ENCODE peak calls at places on chromosomes 5 and 9, in eight cellular contexts. One of them, this sample, is unnamed.

GRCh38 chr5:116445311-116445710 is 129.3 kb downstream of the SEMA6A start:
- DNase-seq in activated CD8-positive, alpha-beta T cell treated with anti-CD3 and anti-CD28 coated beads for 36 hours: no peak
- DNase-seq in stimulated activated CD8-positive, alpha-beta memory T cell treated with anti-CD3 and anti-CD28 coated beads, Interleukin-15, amount 100 ng/mL, for 1 hour: no peak
- DNase-seq in iPS DF 6.9: no peak
- DNase-seq in cardiac fibroblast: no peak
- DNase-seq in NCI-H748 treated with DMSO at 0.1 percent for 48 hours: no peak
- DNase-seq in substantia nigra: no peak
- DNase-seq in A172: no peak
- DNase-seq in this sample: no peak

GRCh38 chr5:147403659-147404640 is 105.9 kb downstream of the DPYSL3 start:
- DNase-seq in activated CD8-positive, alpha-beta T cell treated with anti-CD3 and anti-CD28 coated beads for 36 hours: no peak
- DNase-seq in stimulated activated CD8-positive, alpha-beta memory T cell treated with anti-CD3 and anti-CD28 coated beads, Interleukin-15, amount 100 ng/mL, for 1 hour: no peak
- DNase-seq in iPS DF 6.9: no peak
- DNase-seq in cardiac fibroblast: peak
- DNase-seq in NCI-H748 treated with DMSO at 0.1 percent for 48 hours: no peak
- DNase-seq in substantia nigra: no peak
- DNase-seq in A172: peak
- DNase-seq in this sample: no peak

GRCh38 chr5:98975223-98975622 is 46.4 kb upstream of the CHD1 start:
- DNase-seq in activated CD8-positive, alpha-beta T cell treated with anti-CD3 and anti-CD28 coated beads for 36 hours: no peak
- DNase-seq in stimulated activated CD8-positive, alpha-beta memory T cell treated with anti-CD3 and anti-CD28 coated beads, Interleukin-15, amount 100 ng/mL, for 1 hour: no peak
- DNase-seq in iPS DF 6.9: no peak
- DNase-seq in cardiac fibroblast: no peak
- DNase-seq in NCI-H748 treated with DMSO at 0.1 percent for 48 hours: no peak
- DNase-seq in substantia nigra: no peak
- DNase-seq in A172: peak
- DNase-seq in this sample: no peak

GRCh38 chr5:144237851-144238250 is 67.2 kb downstream of the KCTD16 start:
- DNase-seq in activated CD8-positive, alpha-beta T cell treated with anti-CD3 and anti-CD28 coated beads for 36 hours: no peak
- DNase-seq in stimulated activated CD8-positive, alpha-beta memory T cell treated with anti-CD3 and anti-CD28 coated beads, Interleukin-15, amount 100 ng/mL, for 1 hour: no peak
- DNase-seq in iPS DF 6.9: no peak
- DNase-seq in cardiac fibroblast: no peak
- DNase-seq in NCI-H748 treated with DMSO at 0.1 percent for 48 hours: no peak
- DNase-seq in substantia nigra: no peak
- DNase-seq in A172: peak
- DNase-seq in this sample: no peak

GRCh38 chr5:89024082-89024481 is 141.1 kb upstream of the MEF2C start:
- DNase-seq in activated CD8-positive, alpha-beta T cell treated with anti-CD3 and anti-CD28 coated beads for 36 hours: no peak
- DNase-seq in stimulated activated CD8-positive, alpha-beta memory T cell treated with anti-CD3 and anti-CD28 coated beads, Interleukin-15, amount 100 ng/mL, for 1 hour: no peak
- DNase-seq in iPS DF 6.9: no peak
- DNase-seq in cardiac fibroblast: no peak
- DNase-seq in NCI-H748 treated with DMSO at 0.1 percent for 48 hours: no peak
- DNase-seq in substantia nigra: no peak
- DNase-seq in A172: no peak
- DNase-seq in this sample: no peak

GRCh38 chr5:135533346-135533745 is 2.4 kb downstream of the NEUROG1 start:
- DNase-seq in activated CD8-positive, alpha-beta T cell treated with anti-CD3 and anti-CD28 coated beads for 36 hours: no peak
- DNase-seq in stimulated activated CD8-positive, alpha-beta memory T cell treated with anti-CD3 and anti-CD28 coated beads, Interleukin-15, amount 100 ng/mL, for 1 hour: no peak
- DNase-seq in iPS DF 6.9: no peak
- DNase-seq in cardiac fibroblast: no peak
- DNase-seq in NCI-H748 treated with DMSO at 0.1 percent for 48 hours: no peak
- DNase-seq in substantia nigra: no peak
- DNase-seq in A172: no peak
- DNase-seq in this sample: no peak

GRCh38 chr5:16392718-16393117 is 72.9 kb downstream of the ZNF622 start:
- DNase-seq in activated CD8-positive, alpha-beta T cell treated with anti-CD3 and anti-CD28 coated beads for 36 hours: no peak
- DNase-seq in stimulated activated CD8-positive, alpha-beta memory T cell treated with anti-CD3 and anti-CD28 coated beads, Interleukin-15, amount 100 ng/mL, for 1 hour: no peak
- DNase-seq in iPS DF 6.9: no peak
- DNase-seq in cardiac fibroblast: peak
- DNase-seq in NCI-H748 treated with DMSO at 0.1 percent for 48 hours: no peak
- DNase-seq in substantia nigra: no peak
- DNase-seq in A172: peak
- DNase-seq in this sample: no peak

GRCh38 chr9:79570449-79571308 is 1.1 kb upstream of the TLE4 start:
- DNase-seq in activated CD8-positive, alpha-beta T cell treated with anti-CD3 and anti-CD28 coated beads for 36 hours: peak
- DNase-seq in stimulated activated CD8-positive, alpha-beta memory T cell treated with anti-CD3 and anti-CD28 coated beads, Interleukin-15, amount 100 ng/mL, for 1 hour: no peak
- DNase-seq in iPS DF 6.9: no peak
- DNase-seq in cardiac fibroblast: peak
- DNase-seq in NCI-H748 treated with DMSO at 0.1 percent for 48 hours: no peak
- DNase-seq in substantia nigra: peak
- DNase-seq in A172: peak
- DNase-seq in this sample: peak

GRCh38 chr5:139649082-139649991 is 1.2 kb downstream of the CXXC5 start:
- DNase-seq in activated CD8-positive, alpha-beta T cell treated with anti-CD3 and anti-CD28 coated beads for 36 hours: peak
- DNase-seq in stimulated activated CD8-positive, alpha-beta memory T cell treated with anti-CD3 and anti-CD28 coated beads, Interleukin-15, amount 100 ng/mL, for 1 hour: no peak
- DNase-seq in iPS DF 6.9: no peak
- DNase-seq in cardiac fibroblast: no peak
- DNase-seq in NCI-H748 treated with DMSO at 0.1 percent for 48 hours: no peak
- DNase-seq in substantia nigra: no peak
- DNase-seq in A172: no peak
- DNase-seq in this sample: no peak

GRCh38 chr5:150113047-150113744 is 26.8 kb upstream of the CSF1R start:
- DNase-seq in activated CD8-positive, alpha-beta T cell treated with anti-CD3 and anti-CD28 coated beads for 36 hours: no peak
- DNase-seq in stimulated activated CD8-positive, alpha-beta memory T cell treated with anti-CD3 and anti-CD28 coated beads, Interleukin-15, amount 100 ng/mL, for 1 hour: no peak
- DNase-seq in iPS DF 6.9: no peak
- DNase-seq in cardiac fibroblast: no peak
- DNase-seq in NCI-H748 treated with DMSO at 0.1 percent for 48 hours: no peak
- DNase-seq in substantia nigra: no peak
- DNase-seq in A172: peak
- DNase-seq in this sample: no peak

GRCh38 chr5:172769598-172770373 is 1.2 kb downstream of the DUSP1 start:
- DNase-seq in activated CD8-positive, alpha-beta T cell treated with anti-CD3 and anti-CD28 coated beads for 36 hours: no peak
- DNase-seq in stimulated activated CD8-positive, alpha-beta memory T cell treated with anti-CD3 and anti-CD28 coated beads, Interleukin-15, amount 100 ng/mL, for 1 hour: no peak
- DNase-seq in iPS DF 6.9: no peak
- DNase-seq in cardiac fibroblast: peak
- DNase-seq in NCI-H748 treated with DMSO at 0.1 percent for 48 hours: no peak
- DNase-seq in substantia nigra: no peak
- DNase-seq in A172: peak
- DNase-seq in this sample: no peak

GRCh38 chr5:143161893-143162520 is 241.5 kb downstream of the NR3C1 start:
- DNase-seq in activated CD8-positive, alpha-beta T cell treated with anti-CD3 and anti-CD28 coated beads for 36 hours: no peak
- DNase-seq in stimulated activated CD8-positive, alpha-beta memory T cell treated with anti-CD3 and anti-CD28 coated beads, Interleukin-15, amount 100 ng/mL, for 1 hour: no peak
- DNase-seq in iPS DF 6.9: no peak
- DNase-seq in cardiac fibroblast: peak
- DNase-seq in NCI-H748 treated with DMSO at 0.1 percent for 48 hours: no peak
- DNase-seq in substantia nigra: no peak
- DNase-seq in A172: no peak
- DNase-seq in this sample: no peak

GRCh38 chr5:177261510-177261909 is 42.0 kb downstream of the RAB24 start:
- DNase-seq in activated CD8-positive, alpha-beta T cell treated with anti-CD3 and anti-CD28 coated beads for 36 hours: no peak
- DNase-seq in stimulated activated CD8-positive, alpha-beta memory T cell treated with anti-CD3 and anti-CD28 coated beads, Interleukin-15, amount 100 ng/mL, for 1 hour: no peak
- DNase-seq in iPS DF 6.9: no peak
- DNase-seq in cardiac fibroblast: no peak
- DNase-seq in NCI-H748 treated with DMSO at 0.1 percent for 48 hours: no peak
- DNase-seq in substantia nigra: no peak
- DNase-seq in A172: no peak
- DNase-seq in this sample: no peak

GRCh38 chr9:68685770-68686169 is 19.3 kb upstream of the PIP5K1B start:
- DNase-seq in activated CD8-positive, alpha-beta T cell treated with anti-CD3 and anti-CD28 coated beads for 36 hours: peak
- DNase-seq in stimulated activated CD8-positive, alpha-beta memory T cell treated with anti-CD3 and anti-CD28 coated beads, Interleukin-15, amount 100 ng/mL, for 1 hour: no peak
- DNase-seq in iPS DF 6.9: no peak
- DNase-seq in cardiac fibroblast: no peak
- DNase-seq in NCI-H748 treated with DMSO at 0.1 percent for 48 hours: peak
- DNase-seq in substantia nigra: no peak
- DNase-seq in A172: peak
- DNase-seq in this sample: no peak

GRCh38 chr9:83242066-83242465 is 179.1 kb upstream of the RASEF start:
- DNase-seq in activated CD8-positive, alpha-beta T cell treated with anti-CD3 and anti-CD28 coated beads for 36 hours: no peak
- DNase-seq in stimulated activated CD8-positive, alpha-beta memory T cell treated with anti-CD3 and anti-CD28 coated beads, Interleukin-15, amount 100 ng/mL, for 1 hour: no peak
- DNase-seq in iPS DF 6.9: no peak
- DNase-seq in cardiac fibroblast: no peak
- DNase-seq in NCI-H748 treated with DMSO at 0.1 percent for 48 hours: no peak
- DNase-seq in substantia nigra: no peak
- DNase-seq in A172: no peak
- DNase-seq in this sample: no peak

GRCh38 chr5:6372251-6373080 is 5.9 kb downstream of the MED10 start:
- DNase-seq in activated CD8-positive, alpha-beta T cell treated with anti-CD3 and anti-CD28 coated beads for 36 hours: no peak
- DNase-seq in stimulated activated CD8-positive, alpha-beta memory T cell treated with anti-CD3 and anti-CD28 coated beads, Interleukin-15, amount 100 ng/mL, for 1 hour: no peak
- DNase-seq in iPS DF 6.9: no peak
- DNase-seq in cardiac fibroblast: no peak
- DNase-seq in NCI-H748 treated with DMSO at 0.1 percent for 48 hours: no peak
- DNase-seq in substantia nigra: no peak
- DNase-seq in A172: no peak
- DNase-seq in this sample: no peak

GRCh38 chr9:89410709-89411111 is 87.2 kb downstream of the SEMA4D start:
- DNase-seq in activated CD8-positive, alpha-beta T cell treated with anti-CD3 and anti-CD28 coated beads for 36 hours: peak
- DNase-seq in stimulated activated CD8-positive, alpha-beta memory T cell treated with anti-CD3 and anti-CD28 coated beads, Interleukin-15, amount 100 ng/mL, for 1 hour: no peak
- DNase-seq in iPS DF 6.9: no peak
- DNase-seq in cardiac fibroblast: no peak
- DNase-seq in NCI-H748 treated with DMSO at 0.1 percent for 48 hours: no peak
- DNase-seq in substantia nigra: no peak
- DNase-seq in A172: no peak
- DNase-seq in this sample: no peak

GRCh38 chr9:129258124-129258822 is 80.2 kb upstream of the IER5L start:
- DNase-seq in activated CD8-positive, alpha-beta T cell treated with anti-CD3 and anti-CD28 coated beads for 36 hours: peak
- DNase-seq in stimulated activated CD8-positive, alpha-beta memory T cell treated with anti-CD3 and anti-CD28 coated beads, Interleukin-15, amount 100 ng/mL, for 1 hour: peak
- DNase-seq in iPS DF 6.9: peak
- DNase-seq in cardiac fibroblast: peak
- DNase-seq in NCI-H748 treated with DMSO at 0.1 percent for 48 hours: peak
- DNase-seq in substantia nigra: peak
- DNase-seq in A172: peak
- DNase-seq in this sample: peak

GRCh38 chr5:95955996-95956899 is 5.4 kb downstream of the ELL2 start:
- DNase-seq in activated CD8-positive, alpha-beta T cell treated with anti-CD3 and anti-CD28 coated beads for 36 hours: no peak
- DNase-seq in stimulated activated CD8-positive, alpha-beta memory T cell treated with anti-CD3 and anti-CD28 coated beads, Interleukin-15, amount 100 ng/mL, for 1 hour: no peak
- DNase-seq in iPS DF 6.9: no peak
- DNase-seq in cardiac fibroblast: peak
- DNase-seq in NCI-H748 treated with DMSO at 0.1 percent for 48 hours: no peak
- DNase-seq in substantia nigra: no peak
- DNase-seq in A172: no peak
- DNase-seq in this sample: no peak

GRCh38 chr5:160833806-160834205 is 18.2 kb downstream of the ATP10B start:
- DNase-seq in activated CD8-positive, alpha-beta T cell treated with anti-CD3 and anti-CD28 coated beads for 36 hours: no peak
- DNase-seq in stimulated activated CD8-positive, alpha-beta memory T cell treated with anti-CD3 and anti-CD28 coated beads, Interleukin-15, amount 100 ng/mL, for 1 hour: no peak
- DNase-seq in iPS DF 6.9: no peak
- DNase-seq in cardiac fibroblast: no peak
- DNase-seq in NCI-H748 treated with DMSO at 0.1 percent for 48 hours: no peak
- DNase-seq in substantia nigra: no peak
- DNase-seq in A172: no peak
- DNase-seq in this sample: no peak

GRCh38 chr5:111680737-111681413 is 76.1 kb downstream of the NREP start:
- DNase-seq in activated CD8-positive, alpha-beta T cell treated with anti-CD3 and anti-CD28 coated beads for 36 hours: no peak
- DNase-seq in stimulated activated CD8-positive, alpha-beta memory T cell treated with anti-CD3 and anti-CD28 coated beads, Interleukin-15, amount 100 ng/mL, for 1 hour: no peak
- DNase-seq in iPS DF 6.9: no peak
- DNase-seq in cardiac fibroblast: peak
- DNase-seq in NCI-H748 treated with DMSO at 0.1 percent for 48 hours: peak
- DNase-seq in substantia nigra: no peak
- DNase-seq in A172: peak
- DNase-seq in this sample: peak

GRCh38 chr5:67051164-67051563 is 145.4 kb downstream of the CD180 start:
- DNase-seq in activated CD8-positive, alpha-beta T cell treated with anti-CD3 and anti-CD28 coated beads for 36 hours: no peak
- DNase-seq in stimulated activated CD8-positive, alpha-beta memory T cell treated with anti-CD3 and anti-CD28 coated beads, Interleukin-15, amount 100 ng/mL, for 1 hour: no peak
- DNase-seq in iPS DF 6.9: no peak
- DNase-seq in cardiac fibroblast: no peak
- DNase-seq in NCI-H748 treated with DMSO at 0.1 percent for 48 hours: peak
- DNase-seq in substantia nigra: no peak
- DNase-seq in A172: no peak
- DNase-seq in this sample: no peak

GRCh38 chr9:110891760-110892159 is 146.5 kb downstream of the LPAR1 start:
- DNase-seq in activated CD8-positive, alpha-beta T cell treated with anti-CD3 and anti-CD28 coated beads for 36 hours: no peak
- DNase-seq in stimulated activated CD8-positive, alpha-beta memory T cell treated with anti-CD3 and anti-CD28 coated beads, Interleukin-15, amount 100 ng/mL, for 1 hour: no peak
- DNase-seq in iPS DF 6.9: no peak
- DNase-seq in cardiac fibroblast: no peak
- DNase-seq in NCI-H748 treated with DMSO at 0.1 percent for 48 hours: no peak
- DNase-seq in substantia nigra: no peak
- DNase-seq in A172: no peak
- DNase-seq in this sample: no peak

GRCh38 chr9:127873886-127874285 is 3.6 kb downstream of the AK1 start:
- DNase-seq in activated CD8-positive, alpha-beta T cell treated with anti-CD3 and anti-CD28 coated beads for 36 hours: no peak
- DNase-seq in stimulated activated CD8-positive, alpha-beta memory T cell treated with anti-CD3 and anti-CD28 coated beads, Interleukin-15, amount 100 ng/mL, for 1 hour: no peak
- DNase-seq in iPS DF 6.9: no peak
- DNase-seq in cardiac fibroblast: peak
- DNase-seq in NCI-H748 treated with DMSO at 0.1 percent for 48 hours: no peak
- DNase-seq in substantia nigra: peak
- DNase-seq in A172: peak
- DNase-seq in this sample: no peak

GRCh38 chr5:115460476-115460875 is 84.1 kb downstream of the FEM1C start:
- DNase-seq in activated CD8-positive, alpha-beta T cell treated with anti-CD3 and anti-CD28 coated beads for 36 hours: peak
- DNase-seq in stimulated activated CD8-positive, alpha-beta memory T cell treated with anti-CD3 and anti-CD28 coated beads, Interleukin-15, amount 100 ng/mL, for 1 hour: no peak
- DNase-seq in iPS DF 6.9: no peak
- DNase-seq in cardiac fibroblast: peak
- DNase-seq in NCI-H748 treated with DMSO at 0.1 percent for 48 hours: no peak
- DNase-seq in substantia nigra: no peak
- DNase-seq in A172: peak
- DNase-seq in this sample: no peak